ENCODE peak calls at places on chromosomes 1 and 21, in seven cellular contexts. E is H9, D is fibroblast of lung, I is tibial artery, M is endothelial cell, Z is ovary, O is Caco-2. C is an unnamed sample.

GRCh38 chr1:201356701-201357100 is 20.8 kb downstream of the TNNT2 start:
- DNase-seq in E (no peak), D (no peak), I (no peak), M (no peak), Z (no peak), O (no peak), C (no peak)

GRCh38 chr1:211683396-211684297 is 8.2 kb upstream of the NEK2 start:
- DNase-seq in E (no peak), D (no peak), I (no peak), M (no peak), Z (no peak), O (no peak), C (no peak)

GRCh38 chr1:99727575-99728190 is 38.8 kb downstream of the FRRS1 start:
- DNase-seq in E (peak; percentile 48), D (peak; percentile 30), I (no peak), M (no peak), Z (no peak), O (no peak), C (no peak)

GRCh38 chr1:150281221-150281757 is 1.1 kb upstream of the CIART start:
- DNase-seq in E (peak; percentile 72), D (peak; percentile 79), I (peak; percentile 86), M (peak; percentile 66), Z (peak; percentile 81), O (peak; percentile 59), C (no peak)

GRCh38 chr1:85224734-85225623 is 24.2 kb upstream of the SYDE2 start:
- DNase-seq in E (peak; percentile 82), D (peak; percentile 54), I (no peak), M (peak; percentile 18), Z (no peak), O (peak; percentile 95), C (no peak)

GRCh38 chr1:11052839-11053757 is 6.1 kb upstream of the MASP2 start:
- DNase-seq in E (no peak), D (no peak), I (no peak), M (no peak), Z (no peak), O (no peak), C (no peak)

GRCh38 chr1:62294211-62294610 is 25.0 kb downstream of the KANK4 start:
- DNase-seq in E (peak; percentile 59), D (peak; percentile 8), I (no peak), M (peak; percentile 76), Z (no peak), O (peak; percentile 51), C (no peak)

GRCh38 chr1:235624751-235625192 is 24.8 kb downstream of the GNG4 start:
- DNase-seq in E (no peak), D (peak; percentile 60), I (no peak), M (no peak), Z (peak; percentile 65), O (no peak), C (no peak)

GRCh38 chr1:165928075-165928731 is 100.8 kb downstream of the UCK2 start:
- DNase-seq in E (peak; percentile 31), D (peak; percentile 53), I (no peak), M (peak; percentile 67), Z (no peak), O (peak; percentile 44), C (no peak)

GRCh38 chr1:203625623-203626189 is 926 bp upstream of the ATP2B4 start:
- DNase-seq in E (no peak), D (peak; percentile 75), I (no peak), M (no peak), Z (no peak), O (peak; percentile 66), C (no peak)

GRCh38 chr1:79716481-79716880 is 710.0 kb upstream of the ADGRL4 start:
- DNase-seq in E (no peak), D (peak; percentile 26), I (no peak), M (no peak), Z (no peak), O (no peak), C (no peak)

GRCh38 chr21:17498586-17498985 is 14.3 kb upstream of the CXADR start:
- DNase-seq in E (no peak), D (no peak), I (no peak), M (no peak), Z (no peak), O (no peak), C (no peak)

GRCh38 chr1:2561898-2562895 is 6.0 kb downstream of the TNFRSF14 start:
- DNase-seq in E (no peak), D (no peak), I (no peak), M (no peak), Z (no peak), O (no peak), C (peak; percentile 51)

DNA sequence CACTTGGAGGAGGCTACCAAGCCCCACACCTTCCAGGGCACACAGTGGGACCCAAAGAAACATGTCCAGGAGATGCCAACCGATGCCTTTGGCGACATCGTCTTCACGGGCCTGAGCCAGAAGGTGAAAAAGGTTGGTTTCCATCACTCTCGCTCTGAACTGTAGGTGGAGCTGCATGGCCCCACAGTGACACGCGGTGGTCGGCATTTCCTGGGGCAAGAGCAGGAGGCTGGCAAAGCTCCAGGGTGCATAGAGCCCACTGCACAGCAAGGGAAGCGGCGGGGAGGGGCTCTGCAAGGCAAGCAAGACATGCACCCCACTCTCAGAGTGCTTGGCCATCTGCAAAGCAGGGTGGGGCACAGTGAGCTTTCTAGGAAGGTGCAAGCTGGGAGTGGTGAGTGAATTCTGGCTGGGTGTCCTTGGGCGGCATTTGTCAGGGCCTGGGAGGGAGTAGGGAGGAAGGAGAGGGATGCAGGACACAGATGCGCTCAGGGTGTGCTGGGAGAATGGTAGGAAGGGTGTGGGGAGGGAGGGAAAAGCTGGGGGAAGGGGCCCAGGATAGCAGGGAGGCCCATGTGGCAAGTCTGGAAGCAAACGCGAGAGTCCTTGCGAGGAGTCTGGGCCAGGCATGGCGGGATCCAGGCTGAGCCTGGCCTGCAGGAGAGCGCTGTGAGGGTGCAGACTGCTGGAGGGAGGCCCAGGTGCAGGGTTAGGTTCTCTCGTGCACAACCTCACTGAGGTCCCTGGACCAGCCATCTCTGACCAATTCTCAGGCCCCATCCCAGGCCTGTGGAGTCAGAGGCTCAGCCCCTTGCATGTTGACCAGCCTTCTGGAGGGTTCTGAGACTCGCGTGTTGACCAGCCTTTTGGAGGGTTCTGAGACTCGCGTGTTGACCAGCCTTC is 11.0 kb downstream of the TRPM2 start:
- DNase-seq in E (peak; percentile 52), D (no peak), I (no peak), M (no peak), Z (no peak), O (no peak), C (no peak)
- TF ChIP-seq CTCF in E (peak; percentile 49), D (no peak), I (no peak), M (no peak), Z (no peak), O (no peak), C (no peak)

GRCh38 chr1:24562625-24563024 is 6.7 kb downstream of the NCMAP start:
- DNase-seq in E (no peak), D (no peak), I (peak; percentile 34), M (no peak), Z (no peak), O (no peak), C (no peak)

GRCh38 chr1:24566266-24566867 is 10.5 kb downstream of the NCMAP start:
- DNase-seq in E (no peak), D (no peak), I (no peak), M (no peak), Z (no peak), O (no peak), C (no peak)

GRCh38 chr1:24568475-24568874 is 12.6 kb downstream of the NCMAP start:
- DNase-seq in E (no peak), D (no peak), I (no peak), M (no peak), Z (no peak), O (no peak), C (no peak)

GRCh38 chr1:24567792-24568388 is 12.0 kb downstream of the NCMAP start:
- DNase-seq in E (no peak), D (no peak), I (no peak), M (no peak), Z (no peak), O (peak; percentile 68), C (peak; percentile 63)

GRCh38 chr1:24564695-24565094 is 8.8 kb downstream of the NCMAP start:
- DNase-seq in E (no peak), D (no peak), I (no peak), M (no peak), Z (no peak), O (no peak), C (no peak)
- TF ChIP-seq CTCF in E (no peak), D (no peak), I (no peak), M (no peak), Z (no peak), O (no peak), C (no peak)

DNA sequence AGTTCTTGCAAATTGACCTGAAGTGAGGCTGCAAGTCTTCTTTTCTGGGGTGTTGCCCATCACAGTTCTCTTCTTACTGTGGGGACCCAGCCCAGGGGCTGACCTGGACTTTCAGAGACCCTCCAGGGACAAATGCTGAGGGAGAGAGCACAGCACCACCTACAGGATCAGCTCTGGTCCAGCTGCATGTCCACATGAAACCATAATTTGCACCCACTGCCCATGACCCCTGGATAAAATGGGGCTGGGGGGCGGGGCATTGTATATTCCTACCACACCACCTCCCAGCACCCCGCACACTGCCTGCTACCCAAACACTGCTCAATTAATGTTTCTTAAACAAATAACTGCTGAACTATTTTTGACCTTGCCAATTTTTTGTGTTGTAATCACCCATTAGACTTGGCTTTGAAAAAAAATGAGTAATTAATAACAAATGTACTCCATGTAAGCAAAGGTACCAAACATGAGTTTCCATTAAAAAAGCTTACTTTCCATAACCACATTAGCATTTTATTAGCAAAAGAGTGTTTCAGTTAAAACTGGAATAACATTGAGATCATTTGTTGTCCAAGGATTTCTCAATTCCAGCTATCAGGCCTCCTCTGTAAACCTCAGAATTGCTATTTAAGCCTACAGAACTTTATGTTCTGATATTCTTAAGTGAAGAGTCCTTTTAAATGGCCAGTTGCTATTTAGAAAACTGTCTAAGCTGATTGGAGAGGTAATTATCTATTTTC is 168.0 kb upstream of the RAB4A start:
- DNase-seq in E (peak; percentile 47), D (peak; percentile 23), I (no peak), M (no peak), Z (no peak), O (no peak), C (no peak)
- TF ChIP-seq CTCF in E (peak; percentile 68), D (peak; percentile 11), I (no peak), M (no peak), Z (no peak), O (no peak), C (no peak)

DNA sequence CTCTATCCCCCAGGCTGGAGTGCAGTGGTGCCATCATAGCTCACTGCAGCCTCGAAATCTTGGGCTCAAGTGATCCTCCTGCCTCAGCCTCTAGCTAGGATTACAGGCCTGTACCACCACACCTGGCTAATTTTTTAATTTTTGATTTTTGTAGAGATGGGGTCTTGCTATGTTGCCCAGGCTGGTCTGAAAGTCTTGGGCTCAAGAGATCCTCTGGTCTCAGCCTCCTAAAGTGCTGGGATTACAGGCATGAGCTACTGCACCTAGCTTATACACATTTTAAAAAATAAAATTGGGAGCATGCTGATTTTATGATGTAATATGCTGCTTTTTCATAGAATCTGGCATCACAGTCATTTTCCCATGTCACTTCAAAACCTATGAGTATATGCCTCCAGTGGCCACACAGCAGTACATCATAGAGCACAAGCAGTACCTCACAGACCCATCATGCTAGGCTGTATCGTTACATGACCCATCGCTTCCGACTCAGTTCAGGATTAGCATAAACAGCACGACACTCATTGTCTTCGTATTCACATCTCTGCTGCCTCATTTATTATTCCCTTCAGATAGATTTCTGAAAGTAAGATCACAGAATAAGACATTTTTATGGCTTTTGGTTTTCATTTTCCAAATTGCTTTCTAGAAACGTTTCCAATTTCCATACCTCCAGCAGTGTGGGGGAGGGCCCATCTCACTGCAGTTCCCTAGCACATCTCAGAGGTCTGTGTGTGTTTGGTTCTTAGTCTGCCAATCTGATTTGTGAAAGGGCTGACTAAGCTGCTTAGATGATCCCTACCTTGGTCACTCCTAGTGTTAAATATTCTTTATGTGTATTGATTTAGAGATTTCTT is 36.0 kb upstream of the CCSAP start:
- DNase-seq in E (no peak), D (no peak), I (peak; percentile 2), M (no peak), Z (no peak), O (no peak), C (no peak)
- TF ChIP-seq CTCF in E (peak; percentile 43), D (no peak), I (no peak), M (no peak), Z (no peak), O (no peak), C (no peak)